ENCODE peak calls at places on chromosomes 6 and 20, in seven cellular contexts. F is uterus, S is stomach, H is ovary, Q is heart left ventricle, B is A549, G is Peyer's patch. W is an unnamed sample.

GRCh38 chr20:58039569-58040092 is 188.8 kb downstream of the ANKRD60 start:
- DNase-seq in S (no peak), H (no peak), G (no peak), F (no peak), B (no peak), Q (no peak), W (no peak)

GRCh38 chr6:13292774-13293173 is 35.6 kb downstream of the TBC1D7 start:
- DNase-seq in S (no peak), B (no peak), H (no peak), Q (no peak), F (no peak), G (no peak), W (no peak)

GRCh38 chr20:25083773-25084615 is 2.1 kb upstream of the VSX1 start:
- DNase-seq in B (no peak), G (no peak), Q (no peak), F (no peak), S (peak), H (no peak), W (no peak)

GRCh38 chr20:50323777-50324604 is 133.4 kb downstream of the CEBPB start:
- DNase-seq in H (no peak), G (no peak), S (no peak), B (no peak), F (no peak), Q (no peak), W (no peak)

GRCh38 chr6:50891290-50891689 is 72.6 kb downstream of the TFAP2B start:
- DNase-seq in F (no peak), Q (no peak), H (no peak), B (no peak), G (no peak), S (no peak), W (no peak)

GRCh38 chr6:104396077-104396476 is 463.6 kb downstream of the HACE1 start:
- DNase-seq in B (no peak), F (no peak), S (no peak), H (no peak), Q (no peak), G (no peak), W (no peak)

GRCh38 chr6:89564752-89565427 is 73.7 kb downstream of the LYRM2 start:
- DNase-seq in Q (no peak), S (no peak), G (no peak), F (peak), B (no peak), H (peak), W (peak)

GRCh38 chr6:6901945-6902344 is 205.8 kb upstream of the RREB1 start:
- DNase-seq in H (no peak), G (peak), Q (no peak), F (no peak), S (no peak), B (no peak), W (no peak)

GRCh38 chr6:136015531-136015930 is 164.0 kb downstream of the PDE7B start:
- DNase-seq in G (no peak), F (no peak), Q (no peak), H (no peak), S (no peak), B (peak), W (no peak)

GRCh38 chr6:136012948-136013347 is 161.4 kb downstream of the PDE7B start:
- DNase-seq in B (no peak), H (no peak), F (no peak), Q (no peak), S (no peak), G (no peak), W (no peak)

GRCh38 chr6:136016228-136017225 is 165.0 kb downstream of the PDE7B start:
- DNase-seq in F (no peak), H (no peak), Q (no peak), B (peak), G (no peak), S (peak), W (no peak)

GRCh38 chr6:136012198-136012884 is 160.8 kb downstream of the PDE7B start:
- DNase-seq in G (no peak), S (no peak), F (no peak), B (no peak), Q (no peak), H (no peak), W (no peak)

DNA sequence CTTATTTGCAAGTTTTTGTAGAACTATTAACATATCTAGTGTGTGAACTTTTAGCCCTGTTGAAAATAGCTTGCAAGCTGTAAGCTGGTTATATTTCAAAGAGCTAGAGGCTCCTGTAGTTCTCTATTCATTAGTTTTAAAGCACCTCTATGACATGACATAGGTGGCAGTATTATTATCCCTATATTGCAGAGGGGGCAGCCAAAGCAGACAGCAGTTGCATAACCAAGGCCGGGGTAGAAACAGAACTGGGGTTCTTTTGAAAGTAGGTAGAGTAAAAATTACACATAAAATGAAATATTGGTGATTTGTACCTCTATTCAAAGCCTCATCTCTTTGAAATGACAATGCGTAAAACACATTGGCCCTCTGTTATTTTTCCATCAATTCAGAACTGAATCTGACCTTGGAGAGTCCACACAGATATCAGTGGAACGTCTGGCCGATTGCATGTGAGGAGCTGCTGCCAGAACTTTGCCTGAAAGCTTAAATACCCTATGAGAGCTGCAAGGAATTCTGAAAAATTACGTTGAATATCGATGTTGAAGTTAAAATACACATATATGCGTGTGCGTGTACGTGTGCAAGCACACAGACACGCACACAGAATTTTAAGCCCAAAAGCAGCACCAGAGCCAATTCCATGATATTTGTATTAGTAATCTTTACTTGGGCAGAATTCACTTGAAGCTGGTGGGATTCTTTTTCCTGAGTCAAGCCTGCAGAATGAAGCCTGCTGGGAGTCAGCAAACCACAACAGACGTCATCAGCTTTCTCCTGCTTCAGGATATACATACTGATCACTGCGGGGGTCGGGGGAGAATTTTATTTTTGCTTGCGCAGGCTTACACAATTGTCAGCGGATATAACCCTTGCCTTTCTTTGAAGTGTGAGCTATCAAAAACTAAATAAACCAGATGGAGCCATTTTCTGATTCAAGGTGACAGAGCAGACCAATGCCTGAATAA is 163.2 kb downstream of the PDE7B start:
- DNase-seq in Q (peak), H (peak), F (no peak), S (no peak), B (peak), G (no peak), W (no peak)
- TF ChIP-seq POLR2A in Q (no peak), H (no peak), F (no peak), S (no peak), B (no peak), G (no peak), W (no peak)

GRCh38 chr6:42336431-42336830 is 115.3 kb downstream of the TRERF1 start:
- DNase-seq in Q (no peak), H (no peak), G (no peak), S (no peak), B (no peak), F (no peak), W (no peak)

GRCh38 chr6:42337985-42338572 is 113.6 kb downstream of the TRERF1 start:
- DNase-seq in S (no peak), B (no peak), G (peak), Q (no peak), H (no peak), F (no peak), W (no peak)

GRCh38 chr6:42340516-42340915 is 111.2 kb downstream of the TRERF1 start:
- DNase-seq in G (no peak), B (no peak), F (no peak), H (no peak), Q (no peak), S (no peak), W (no peak)

GRCh38 chr6:42339991-42340401 is 111.7 kb downstream of the TRERF1 start:
- DNase-seq in G (no peak), Q (no peak), F (no peak), S (no peak), B (no peak), H (no peak), W (no peak)

DNA sequence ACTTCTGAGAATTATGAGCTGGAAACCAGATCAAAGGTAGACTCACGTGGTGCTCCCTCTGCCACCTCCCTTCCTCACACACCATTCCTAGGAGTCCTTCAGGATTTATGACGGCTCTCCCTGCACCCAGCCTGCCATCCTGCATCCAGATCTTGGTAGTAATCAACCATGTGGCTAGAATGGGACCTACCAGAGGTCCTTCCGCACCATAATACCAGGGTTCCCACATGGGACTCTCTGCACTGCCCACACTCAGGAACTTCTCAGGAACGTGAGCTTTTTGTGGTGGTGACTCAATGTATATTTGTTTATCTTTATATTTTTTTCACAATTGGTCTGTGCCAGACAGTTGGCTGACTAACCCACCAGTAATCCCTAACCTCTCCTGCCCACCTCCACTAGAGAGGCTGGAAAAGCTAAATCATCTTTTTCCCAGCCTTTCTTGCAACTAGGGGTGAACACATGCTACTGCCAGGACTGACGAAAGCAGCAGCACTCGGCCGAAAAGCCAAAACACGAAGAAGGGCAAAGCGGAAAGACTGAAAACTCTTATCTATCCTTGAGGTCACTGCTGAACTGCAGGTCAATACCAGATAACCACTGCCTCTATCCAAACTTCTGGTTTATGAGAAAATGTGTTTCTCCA is 113.0 kb downstream of the TRERF1 start:
- DNase-seq in G (peak), B (peak), S (no peak), Q (no peak), F (no peak), H (no peak), W (no peak)
- TF ChIP-seq CTCF in G (no peak), B (no peak), S (no peak), Q (no peak), F (no peak), H (no peak), W (no peak)

DNA sequence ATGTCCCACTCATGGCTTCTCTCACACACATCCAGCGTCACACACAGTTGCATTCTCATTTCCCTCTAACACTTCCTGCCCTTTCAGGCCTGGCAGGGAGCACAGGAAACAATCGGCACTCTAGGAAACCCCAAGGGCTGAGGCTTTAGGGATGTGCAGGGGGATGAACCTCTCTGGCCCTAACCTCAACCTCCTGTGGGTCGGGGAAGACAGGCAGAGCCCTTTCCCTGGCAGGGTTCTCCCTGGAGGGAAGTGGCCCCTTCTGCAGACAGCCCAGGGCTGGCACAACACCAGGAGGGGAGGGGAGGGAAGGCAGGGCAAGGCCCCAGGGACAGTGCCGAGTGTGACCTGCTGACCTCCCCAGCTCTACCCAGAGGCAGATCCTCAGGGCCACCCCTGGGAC is 2.7 kb downstream of the TEAD3 start:
- DNase-seq in H (no peak), Q (no peak), S (no peak), F (peak), G (no peak), B (no peak), W (no peak)
- H3K27ac ChIP-seq in H (peak), Q (peak), S (peak), F (peak), G (peak), B (no peak), W (no peak)

GRCh38 chr6:87322304-87323212 is at the start of gene SMIM8:
- DNase-seq in G (peak), Q (peak), B (peak), F (peak), H (peak), S (peak), W (peak)
- TF ChIP-seq POLR2A in G (peak), Q (peak), B (peak), F (peak), H (no peak), S (no peak), W (no peak)

GRCh38 chr6:29696147-29697129 is 15.5 kb upstream of the ZFP57 start:
- DNase-seq in Q (no peak), B (peak), G (no peak), F (no peak), H (no peak), S (no peak), W (no peak)
- TF ChIP-seq CTCF in Q (peak), B (peak), G (no peak), F (no peak), H (no peak), S (no peak), W (no peak)

W was measured in tibial nerve.